ENCODE peak calls at places on chromosomes 3 and 15, in four cellular contexts. One of them, this sample, is unnamed. For H3K36me3, the result is how much of the 10 kb centered on the place peaks cover.

GRCh38 chr3:85567074-85567676 is 608.4 kb downstream of the CADM2 start:
- DNase-seq in PC-3: peak
- DNase-seq in IMR-90: peak
- DNase-seq in lung: peak
- DNase-seq in this sample: no peak

GRCh38 chr3:43497905-43498365 is 123.9 kb downstream of the ANO10 start:
- DNase-seq in PC-3: peak
- DNase-seq in IMR-90: peak
- DNase-seq in lung: no peak
- DNase-seq in this sample: no peak

GRCh38 chr3:147960791-147961190 is 551.6 kb downstream of the ZIC1 start:
- DNase-seq in PC-3: no peak
- DNase-seq in IMR-90: no peak
- DNase-seq in lung: no peak
- DNase-seq in this sample: no peak

GRCh38 chr3:129973853-129974252 is 667 bp upstream of the TRH start:
- DNase-seq in PC-3: no peak
- DNase-seq in IMR-90: no peak
- DNase-seq in lung: no peak
- DNase-seq in this sample: no peak

GRCh38 chr3:171867976-171868375 is 24.8 kb downstream of the TMEM212 start:
- DNase-seq in PC-3: peak
- DNase-seq in IMR-90: no peak
- DNase-seq in lung: no peak
- DNase-seq in this sample: no peak

GRCh38 chr15:92650256-92650655 is 5.3 kb downstream of the FAM174B start:
- DNase-seq in PC-3: no peak
- DNase-seq in IMR-90: no peak
- DNase-seq in lung: no peak
- DNase-seq in this sample: no peak

GRCh38 chr15:71392821-71393220 is 277.6 kb downstream of the THSD4 start:
- DNase-seq in PC-3: no peak
- DNase-seq in IMR-90: no peak
- DNase-seq in lung: no peak
- DNase-seq in this sample: no peak

GRCh38 chr3:107927361-107928083 is 163.3 kb downstream of the CD47 start:
- DNase-seq in PC-3: peak
- DNase-seq in IMR-90: peak
- DNase-seq in lung: peak
- DNase-seq in this sample: peak

GRCh38 chr3:148513066-148513671 is 184.5 kb upstream of the AGTR1 start:
- DNase-seq in PC-3: no peak
- DNase-seq in IMR-90: peak
- DNase-seq in lung: no peak
- DNase-seq in this sample: no peak

GRCh38 chr3:58584690-58585004 is 7.5 kb upstream of the FAM107A start:
- DNase-seq in PC-3: no peak
- DNase-seq in IMR-90: no peak
- DNase-seq in lung: no peak
- DNase-seq in this sample: no peak

GRCh38 chr3:127734181-127734720 is 61.5 kb downstream of the ABTB1 start:
- DNase-seq in PC-3: no peak
- DNase-seq in IMR-90: no peak
- DNase-seq in lung: no peak
- DNase-seq in this sample: no peak

GRCh38 chr15:31349233-31350141 is 22.9 kb downstream of the KLF13 start:
- DNase-seq in PC-3: no peak
- DNase-seq in IMR-90: no peak
- DNase-seq in lung: no peak
- DNase-seq in this sample: no peak

GRCh38 chr3:115072265-115073008 is 74.7 kb downstream of the ZBTB20 start:
- DNase-seq in PC-3: peak
- DNase-seq in IMR-90: peak
- DNase-seq in lung: no peak
- DNase-seq in this sample: no peak

GRCh38 chr15:25691544-25692430 is 171.3 kb downstream of the ATP10A start:
- DNase-seq in PC-3: no peak
- DNase-seq in IMR-90: peak
- DNase-seq in lung: no peak
- DNase-seq in this sample: no peak

GRCh38 chr3:18046131-18046530 is 303.7 kb upstream of the TBC1D5 start:
- DNase-seq in PC-3: no peak
- DNase-seq in IMR-90: no peak
- DNase-seq in lung: no peak
- DNase-seq in this sample: no peak

GRCh38 chr3:58164199-58164879 is 46.4 kb downstream of the DNASE1L3 start:
- DNase-seq in PC-3: peak
- DNase-seq in IMR-90: peak
- DNase-seq in lung: peak
- DNase-seq in this sample: no peak

GRCh38 chr3:5112043-5112442 is 10.0 kb upstream of the ARL8B start:
- DNase-seq in PC-3: no peak
- DNase-seq in IMR-90: no peak
- DNase-seq in lung: no peak
- DNase-seq in this sample: no peak

GRCh38 chr15:68816795-68817303 is 3.8 kb downstream of the ANP32A start:
- DNase-seq in PC-3: peak
- DNase-seq in IMR-90: no peak
- DNase-seq in lung: no peak
- DNase-seq in this sample: no peak

GRCh38 chr3:102017784-102018183 is 168.5 kb downstream of the NFKBIZ start:
- DNase-seq in PC-3: no peak
- DNase-seq in IMR-90: no peak
- DNase-seq in lung: no peak
- DNase-seq in this sample: no peak

GRCh38 chr15:53837263-53837662 is 77.8 kb upstream of the WDR72 start:
- DNase-seq in PC-3: peak
- DNase-seq in IMR-90: no peak
- DNase-seq in lung: peak
- DNase-seq in this sample: peak

GRCh38 chr3:115156255-115156654 is 9.2 kb upstream of the ZBTB20 start:
- DNase-seq in PC-3: peak
- DNase-seq in IMR-90: no peak
- DNase-seq in lung: no peak
- DNase-seq in this sample: no peak

GRCh38 chr3:31945738-31946052 is 35.4 kb downstream of the OSBPL10 start:
- DNase-seq in PC-3: no peak
- DNase-seq in IMR-90: peak
- DNase-seq in lung: no peak
- DNase-seq in this sample: no peak

GRCh38 chr3:188348445-188349244 is 194.7 kb downstream of the LPP start:
- DNase-seq in PC-3: peak
- DNase-seq in IMR-90: peak
- DNase-seq in lung: no peak
- DNase-seq in this sample: peak

GRCh38 chr15:47384316-47384715 is 333.0 kb upstream of the SEMA6D start:
- DNase-seq in PC-3: peak
- DNase-seq in IMR-90: peak
- DNase-seq in lung: no peak
- DNase-seq in this sample: no peak

GRCh38 chr3:15616053-15616452 is 14.5 kb downstream of the BTD start:
- DNase-seq in PC-3: no peak
- DNase-seq in IMR-90: peak
- DNase-seq in lung: no peak
- DNase-seq in this sample: no peak

GRCh38 chr3:161913786-161914389 is 417.3 kb downstream of the OTOL1 start:
- DNase-seq in PC-3: peak
- DNase-seq in IMR-90: peak
- DNase-seq in lung: no peak
- DNase-seq in this sample: no peak

GRCh38 chr3:13624671-13625125 is 75.8 kb downstream of the FBLN2 start:
- DNase-seq in PC-3: no peak
- DNase-seq in IMR-90: no peak
- DNase-seq in lung: no peak
- DNase-seq in this sample: no peak

GRCh38 chr3:115792206-115792955 is 169.1 kb downstream of the GAP43 start:
- DNase-seq in PC-3: peak
- DNase-seq in IMR-90: peak
- DNase-seq in lung: no peak
- DNase-seq in this sample: no peak

GRCh38 chr3:55823001-55823400 is 335.9 kb upstream of the WNT5A start:
- DNase-seq in PC-3: no peak
- DNase-seq in IMR-90: no peak
- DNase-seq in lung: no peak
- DNase-seq in this sample: no peak

GRCh38 chr15:35874260-35874905 is 328.4 kb upstream of the DPH6 start:
- DNase-seq in PC-3: peak
- DNase-seq in IMR-90: peak
- DNase-seq in lung: no peak
- DNase-seq in this sample: no peak

GRCh38 chr3:159764211-159765024 is 224.2 kb upstream of the IL12A start:
- DNase-seq in PC-3: no peak
- DNase-seq in IMR-90: peak
- DNase-seq in lung: no peak
- DNase-seq in this sample: no peak

GRCh38 chr3:127037021-127037400 is 54.1 kb downstream of the PLXNA1 start:
- DNase-seq in PC-3: no peak
- DNase-seq in IMR-90: no peak
- DNase-seq in lung: no peak
- DNase-seq in this sample: no peak

GRCh38 chr3:157543491-157544035 is 40.3 kb upstream of the VEPH1 start:
- DNase-seq in PC-3: peak
- DNase-seq in IMR-90: no peak
- DNase-seq in lung: no peak
- DNase-seq in this sample: no peak

GRCh38 chr3:157544501-157545139 is 41.4 kb upstream of the VEPH1 start:
- DNase-seq in PC-3: no peak
- DNase-seq in IMR-90: peak
- DNase-seq in lung: no peak
- DNase-seq in this sample: no peak

GRCh38 chr3:157540656-157541055 is 37.4 kb upstream of the VEPH1 start:
- DNase-seq in PC-3: no peak
- DNase-seq in IMR-90: no peak
- DNase-seq in lung: no peak
- DNase-seq in this sample: no peak

GRCh38 chr3:157541506-157542236 is 38.5 kb upstream of the VEPH1 start:
- DNase-seq in PC-3: no peak
- DNase-seq in IMR-90: no peak
- DNase-seq in lung: no peak
- DNase-seq in this sample: no peak

GRCh38 chr3:157542711-157543485 is 39.7 kb upstream of the VEPH1 start:
- DNase-seq in PC-3: peak
- DNase-seq in IMR-90: peak
- DNase-seq in lung: peak
- DNase-seq in this sample: peak
- TF ChIP-seq CTCF in PC-3: peak
- TF ChIP-seq CTCF in IMR-90: peak
- TF ChIP-seq CTCF in lung: no peak
- TF ChIP-seq CTCF in this sample: no peak

GRCh38 chr3:23480981-23481380 is 277.9 kb downstream of the UBE2E2 start:
- DNase-seq in PC-3: no peak
- DNase-seq in IMR-90: no peak
- DNase-seq in lung: no peak
- DNase-seq in this sample: no peak

GRCh38 chr3:23479615-23480323 is 276.6 kb downstream of the UBE2E2 start:
- DNase-seq in PC-3: no peak
- DNase-seq in IMR-90: no peak
- DNase-seq in lung: no peak
- DNase-seq in this sample: no peak

GRCh38 chr3:23481660-23482278 is 278.6 kb downstream of the UBE2E2 start:
- DNase-seq in PC-3: no peak
- DNase-seq in IMR-90: no peak
- DNase-seq in lung: no peak
- DNase-seq in this sample: no peak

GRCh38 chr3:23480324-23480704 is 277.2 kb downstream of the UBE2E2 start:
- DNase-seq in PC-3: no peak
- DNase-seq in IMR-90: no peak
- DNase-seq in lung: no peak
- DNase-seq in this sample: no peak

GRCh38 chr3:23479026-23479425 is 275.9 kb downstream of the UBE2E2 start:
- DNase-seq in PC-3: peak
- DNase-seq in IMR-90: no peak
- DNase-seq in lung: no peak
- DNase-seq in this sample: no peak
- H3K4me3 ChIP-seq in PC-3: no peak
- H3K4me3 ChIP-seq in IMR-90: no peak
- H3K4me3 ChIP-seq in lung: no peak
- H3K4me3 ChIP-seq in this sample: no peak

GRCh38 chr3:44827196-44827595 is 34.5 kb upstream of the TMEM42 start:
- DNase-seq in PC-3: no peak
- DNase-seq in IMR-90: no peak
- DNase-seq in lung: no peak
- DNase-seq in this sample: no peak

GRCh38 chr3:44833394-44833793 is 28.3 kb upstream of the TMEM42 start:
- DNase-seq in PC-3: no peak
- DNase-seq in IMR-90: no peak
- DNase-seq in lung: no peak
- DNase-seq in this sample: no peak

GRCh38 chr3:44832032-44832431 is 29.7 kb upstream of the TMEM42 start:
- DNase-seq in PC-3: no peak
- DNase-seq in IMR-90: no peak
- DNase-seq in lung: no peak
- DNase-seq in this sample: no peak

GRCh38 chr3:44832965-44833364 is 28.7 kb upstream of the TMEM42 start:
- DNase-seq in PC-3: no peak
- DNase-seq in IMR-90: no peak
- DNase-seq in lung: no peak
- DNase-seq in this sample: no peak

DNA sequence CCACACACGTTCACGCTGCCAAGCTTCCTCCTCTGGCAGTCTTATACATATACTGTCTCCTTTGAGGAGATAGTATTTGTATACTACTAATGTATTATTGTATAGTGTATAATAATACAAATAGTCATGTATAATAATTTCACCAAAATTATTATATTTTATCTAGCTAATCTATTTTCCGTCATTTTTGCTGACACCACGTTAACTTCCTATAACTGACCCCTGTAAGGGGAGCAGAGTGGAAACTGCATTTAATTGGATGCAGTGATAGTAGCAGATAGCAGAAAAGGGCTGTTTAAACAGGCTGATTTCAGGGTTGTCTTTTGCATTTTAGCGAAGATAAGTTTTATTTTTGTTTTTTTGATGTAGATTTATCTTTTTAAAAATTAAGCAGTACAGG is 30.5 kb upstream of the TMEM42 start:
- DNase-seq in PC-3: no peak
- DNase-seq in IMR-90: no peak
- DNase-seq in lung: no peak
- DNase-seq in this sample: no peak
- H3K36me3 ChIP-seq in PC-3: half or more
- H3K36me3 ChIP-seq in IMR-90: under half
- H3K36me3 ChIP-seq in lung: under half
- H3K36me3 ChIP-seq in this sample: under half

GRCh38 chr3:8992854-8993253 is 29.6 kb upstream of the RAD18 start:
- DNase-seq in PC-3: no peak
- DNase-seq in IMR-90: no peak
- DNase-seq in lung: no peak
- DNase-seq in this sample: no peak

GRCh38 chr3:8994226-8994625 is 31.0 kb upstream of the RAD18 start:
- DNase-seq in PC-3: no peak
- DNase-seq in IMR-90: no peak
- DNase-seq in lung: no peak
- DNase-seq in this sample: no peak

GRCh38 chr3:8993331-8993730 is 30.1 kb upstream of the RAD18 start:
- DNase-seq in PC-3: no peak
- DNase-seq in IMR-90: no peak
- DNase-seq in lung: no peak
- DNase-seq in this sample: no peak

GRCh38 chr3:8990266-8991215 is 27.3 kb upstream of the RAD18 start:
- DNase-seq in PC-3: no peak
- DNase-seq in IMR-90: peak
- DNase-seq in lung: no peak
- DNase-seq in this sample: no peak

GRCh38 chr3:8992199-8992598 is 28.9 kb upstream of the RAD18 start:
- DNase-seq in PC-3: no peak
- DNase-seq in IMR-90: no peak
- DNase-seq in lung: no peak
- DNase-seq in this sample: no peak
- TF ChIP-seq CTCF in PC-3: no peak
- TF ChIP-seq CTCF in IMR-90: no peak
- TF ChIP-seq CTCF in lung: no peak
- TF ChIP-seq CTCF in this sample: no peak